ENCODE peak calls at places on chromosomes 2 and 18, in eight cellular contexts. L is Panc1; X is transverse colon; Y is neural progenitor cell; E is heart left ventricle; B is endodermal cell; G is aorta; V is CD4-positive, CD25-positive, alpha-beta regulatory T cell. Z is an unnamed sample.

GRCh38 chr2:112821142-112821541 is 15.4 kb downstream of the IL1B start:
- DNase-seq in L (no peak), X (no peak), Y (no peak), E (no peak), B (peak; percentile 44), G (no peak), V (no peak), Z (no peak)

GRCh38 chr2:96859338-96859649 is 1.5 kb upstream of the ANKRD39 start:
- DNase-seq in L (no peak), X (no peak), Y (no peak), E (peak; percentile 88), B (no peak), G (peak; percentile 92), V (no peak), Z (no peak)

GRCh38 chr18:3248670-3249359 is 1.2 kb downstream of the MYL12A start:
- DNase-seq in L (no peak), X (peak; percentile 57), Y (peak; percentile 31), E (no peak), B (no peak), G (no peak), V (peak; percentile 62), Z (peak; percentile 92)

GRCh38 chr2:53768233-53768542 is 584 bp downstream of the CHAC2 start:
- DNase-seq in L (no peak), X (no peak), Y (peak; percentile 65), E (no peak), B (no peak), G (no peak), V (no peak), Z (no peak)

GRCh38 chr18:27378396-27379094 is 193.4 kb upstream of the CHST9 start:
- DNase-seq in L (no peak), X (no peak), Y (no peak), E (no peak), B (no peak), G (no peak), V (no peak), Z (no peak)

GRCh38 chr2:48531141-48531648 is 1.2 kb downstream of the STON1 start:
- DNase-seq in L (no peak), X (no peak), Y (peak; percentile 72), E (no peak), B (peak; percentile 67), G (no peak), V (no peak), Z (no peak)

GRCh38 chr2:15687720-15688119 is 96.1 kb downstream of the DDX1 start:
- DNase-seq in L (no peak), X (no peak), Y (no peak), E (no peak), B (no peak), G (no peak), V (no peak), Z (no peak)

GRCh38 chr2:75622500-75622899 is 24.1 kb upstream of the MRPL19 start:
- DNase-seq in L (no peak), X (no peak), Y (no peak), E (no peak), B (peak; percentile 16), G (no peak), V (no peak), Z (no peak)

GRCh38 chr2:96527052-96527964 is 9.2 kb upstream of the ARID5A start:
- DNase-seq in L (no peak), X (peak; percentile 42), Y (peak; percentile 76), E (no peak), B (peak; percentile 82), G (peak; percentile 87), V (peak; percentile 49), Z (no peak)

GRCh38 chr2:175318542-175318941 is 137.0 kb upstream of the ATP5MC3 start:
- DNase-seq in L (no peak), X (no peak), Y (no peak), E (no peak), B (no peak), G (no peak), V (no peak), Z (no peak)

GRCh38 chr2:160794926-160795325 is 301.3 kb upstream of the RBMS1 start:
- DNase-seq in L (no peak), X (no peak), Y (no peak), E (no peak), B (no peak), G (no peak), V (no peak), Z (no peak)

GRCh38 chr2:62940697-62941096 is 109.9 kb upstream of the OTX1 start:
- DNase-seq in L (no peak), X (no peak), Y (no peak), E (no peak), B (no peak), G (no peak), V (no peak), Z (no peak)

GRCh38 chr2:207869784-207870778 is 100.4 kb upstream of the FZD5 start:
- DNase-seq in L (no peak), X (no peak), Y (no peak), E (no peak), B (no peak), G (no peak), V (no peak), Z (peak; percentile 28)

GRCh38 chr18:61741881-61742280 is 150.9 kb downstream of the RNF152 start:
- DNase-seq in L (no peak), X (no peak), Y (no peak), E (no peak), B (no peak), G (no peak), V (no peak), Z (no peak)

GRCh38 chr2:74188018-74188601 is 9.4 kb upstream of the MOB1A start:
- DNase-seq in L (no peak), X (no peak), Y (no peak), E (no peak), B (peak; percentile 85), G (no peak), V (no peak), Z (no peak)

GRCh38 chr2:20526666-20527065 is 79.8 kb downstream of the RHOB start:
- DNase-seq in L (no peak), X (no peak), Y (no peak), E (peak; percentile 42), B (no peak), G (no peak), V (no peak), Z (no peak)

GRCh38 chr2:162092008-162092390 is 18.0 kb upstream of the DPP4 start:
- DNase-seq in L (no peak), X (no peak), Y (no peak), E (no peak), B (no peak), G (no peak), V (no peak), Z (no peak)

GRCh38 chr18:36634573-36635216 is 194.1 kb downstream of the TPGS2 start:
- DNase-seq in L (no peak), X (no peak), Y (no peak), E (no peak), B (no peak), G (no peak), V (no peak), Z (no peak)

GRCh38 chr2:96815326-96816126 is 542 bp upstream of the CNNM3 start:
- DNase-seq in L (no peak), X (peak; percentile 26), Y (peak; percentile 46), E (no peak), B (peak; percentile 63), G (no peak), V (no peak), Z (peak; percentile 38)

GRCh38 chr2:85755122-85756027 is 1.6 kb downstream of the ATOH8 start:
- DNase-seq in L (no peak), X (no peak), Y (peak; percentile 25), E (peak; percentile 66), B (no peak), G (no peak), V (no peak), Z (no peak)
- H3K27me3 ChIP-seq in L (no peaks in the 10 kb centered on the region), X (peaks cover 40% of the 10 kb centered on the region), Y (peaks cover 99% of the 10 kb centered on the region), E (no peaks in the 10 kb centered on the region), B (peaks cover 70% of the 10 kb centered on the region), G (no peaks in the 10 kb centered on the region), V (peaks cover 12% of the 10 kb centered on the region), Z (no peaks in the 10 kb centered on the region)

GRCh38 chr2:40033781-40034180 is 254.7 kb upstream of the THUMPD2 start:
- DNase-seq in L (no peak), X (no peak), Y (no peak), E (no peak), B (no peak), G (no peak), V (no peak), Z (no peak)

GRCh38 chr2:40032650-40033319 is 253.7 kb upstream of the THUMPD2 start:
- DNase-seq in L (no peak), X (no peak), Y (no peak), E (no peak), B (no peak), G (no peak), V (no peak), Z (no peak)

GRCh38 chr2:40036241-40036640 is 257.2 kb upstream of the THUMPD2 start:
- DNase-seq in L (no peak), X (no peak), Y (no peak), E (no peak), B (no peak), G (no peak), V (no peak), Z (no peak)

GRCh38 chr2:40034198-40034597 is 255.1 kb upstream of the THUMPD2 start:
- DNase-seq in L (no peak), X (no peak), Y (no peak), E (no peak), B (no peak), G (no peak), V (no peak), Z (no peak)

DNA sequence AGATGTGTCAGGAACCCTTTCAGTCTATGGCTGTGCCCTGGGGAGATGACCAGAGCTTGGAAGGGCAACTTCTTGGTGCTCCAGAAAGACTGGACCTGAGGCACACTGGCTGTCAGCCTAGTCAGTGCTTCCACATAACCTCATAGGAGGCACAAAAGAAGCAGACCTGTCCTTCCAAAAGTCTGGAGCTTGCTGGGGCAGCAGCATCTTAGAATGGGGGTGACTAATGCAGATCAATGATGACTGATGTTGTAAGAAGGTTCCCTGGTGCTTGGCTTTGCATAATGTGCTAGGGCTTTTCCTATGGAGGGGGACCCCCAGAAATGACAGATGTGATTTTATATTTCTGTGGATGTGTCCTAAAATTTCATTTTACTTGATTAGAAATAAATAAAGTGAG is 255.7 kb upstream of the THUMPD2 start:
- DNase-seq in L (no peak), X (no peak), Y (no peak), E (no peak), B (no peak), G (no peak), V (no peak), Z (no peak)
- H3K4me1 ChIP-seq in L (no peaks in the 10 kb centered on the region), X (no peaks in the 10 kb centered on the region), Y (no peaks in the 10 kb centered on the region), E (no peaks in the 10 kb centered on the region), B (no peaks in the 10 kb centered on the region), G (no peaks in the 10 kb centered on the region), V (no peaks in the 10 kb centered on the region), Z (no peaks in the 10 kb centered on the region)

GRCh38 chr2:98212291-98212690 is 125.3 kb downstream of the VWA3B start:
- DNase-seq in L (no peak), X (no peak), Y (peak; percentile 49), E (no peak), B (no peak), G (no peak), V (no peak), Z (no peak)
- H3K27me3 ChIP-seq in L (peaks cover 19% of the 10 kb centered on the region), X (no peaks in the 10 kb centered on the region), Y (no peaks in the 10 kb centered on the region), E (no peaks in the 10 kb centered on the region), B (no peaks in the 10 kb centered on the region), G (no peaks in the 10 kb centered on the region), V (peaks cover 5% of the 10 kb centered on the region), Z (peaks cover 12% of the 10 kb centered on the region)

DNA sequence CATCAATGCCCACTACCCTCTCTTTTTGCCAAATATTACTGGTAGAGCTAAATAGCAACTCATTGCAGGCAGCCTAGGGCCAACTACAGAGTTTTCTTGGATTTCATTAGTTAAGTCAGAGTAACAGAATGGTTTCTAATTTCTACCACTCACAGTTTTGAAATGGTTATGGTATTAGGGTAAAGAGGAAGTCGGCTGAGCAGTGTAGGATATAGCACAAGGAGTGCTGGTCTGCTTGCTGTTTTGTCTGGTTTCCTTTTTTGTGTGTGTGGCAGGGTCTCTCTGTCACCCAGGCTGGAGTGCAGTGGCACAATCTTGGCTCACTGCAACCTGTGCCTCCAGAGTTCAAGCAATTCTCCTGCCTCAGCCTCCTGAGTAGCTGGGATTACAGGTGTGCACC is 289.2 kb upstream of the CCDC68 start:
- DNase-seq in L (no peak), X (no peak), Y (no peak), E (no peak), B (no peak), G (no peak), V (no peak), Z (no peak)
- H3K4me1 ChIP-seq in L (no peaks in the 10 kb centered on the region), X (peaks cover 9% of the 10 kb centered on the region), Y (peaks cover 19% of the 10 kb centered on the region), E (peaks cover 53% of the 10 kb centered on the region), B (peaks cover 3% of the 10 kb centered on the region), G (peaks cover 6% of the 10 kb centered on the region), V (no peaks in the 10 kb centered on the region), Z (no peaks in the 10 kb centered on the region)